ENCODE peak calls at places on chromosomes 5 and 9, in seven cellular contexts. One of them, this sample, is unnamed.

GRCh38 chr9:25472085-25472607 is 206.1 kb downstream of the TUSC1 start:
- DNase-seq in NCI-H446 treated with DMSO at 0.1 percent for 48 hours: no peak
- DNase-seq in coronary artery: no peak
- DNase-seq in fibroblast of the aortic adventitia: no peak
- DNase-seq in activated CD4-positive, alpha-beta T cell treated with anti-CD3 and anti-CD28 coated beads, Interleukin-2, amount 10 ng/mL, durations not matched to agents 7 days and 5 days: no peak
- DNase-seq in PC-9: no peak
- DNase-seq in GM04504: no peak
- DNase-seq in this sample: no peak

GRCh38 chr9:25562101-25562500 is 116.1 kb downstream of the TUSC1 start:
- DNase-seq in NCI-H446 treated with DMSO at 0.1 percent for 48 hours: no peak
- DNase-seq in coronary artery: no peak
- DNase-seq in fibroblast of the aortic adventitia: no peak
- DNase-seq in activated CD4-positive, alpha-beta T cell treated with anti-CD3 and anti-CD28 coated beads, Interleukin-2, amount 10 ng/mL, durations not matched to agents 7 days and 5 days: no peak
- DNase-seq in PC-9: no peak
- DNase-seq in GM04504: no peak
- DNase-seq in this sample: no peak

GRCh38 chr5:19625562-19625961 is 362.4 kb downstream of the CDH18 start:
- DNase-seq in NCI-H446 treated with DMSO at 0.1 percent for 48 hours: no peak
- DNase-seq in coronary artery: no peak
- DNase-seq in fibroblast of the aortic adventitia: no peak
- DNase-seq in activated CD4-positive, alpha-beta T cell treated with anti-CD3 and anti-CD28 coated beads, Interleukin-2, amount 10 ng/mL, durations not matched to agents 7 days and 5 days: no peak
- DNase-seq in PC-9: no peak
- DNase-seq in GM04504: no peak
- DNase-seq in this sample: no peak

GRCh38 chr5:143635888-143636287 is 176.1 kb upstream of the HMHB1 start:
- DNase-seq in NCI-H446 treated with DMSO at 0.1 percent for 48 hours: no peak
- DNase-seq in coronary artery: no peak
- DNase-seq in fibroblast of the aortic adventitia: peak; percentile 49
- DNase-seq in activated CD4-positive, alpha-beta T cell treated with anti-CD3 and anti-CD28 coated beads, Interleukin-2, amount 10 ng/mL, durations not matched to agents 7 days and 5 days: no peak
- DNase-seq in PC-9: no peak
- DNase-seq in GM04504: no peak
- DNase-seq in this sample: no peak

GRCh38 chr9:69089491-69089890 is 53.9 kb downstream of the FXN start:
- DNase-seq in NCI-H446 treated with DMSO at 0.1 percent for 48 hours: no peak
- DNase-seq in coronary artery: no peak
- DNase-seq in fibroblast of the aortic adventitia: no peak
- DNase-seq in activated CD4-positive, alpha-beta T cell treated with anti-CD3 and anti-CD28 coated beads, Interleukin-2, amount 10 ng/mL, durations not matched to agents 7 days and 5 days: no peak
- DNase-seq in PC-9: no peak
- DNase-seq in GM04504: no peak
- DNase-seq in this sample: no peak

GRCh38 chr5:139141841-139142240 is 56.3 kb downstream of the SIL1 start:
- DNase-seq in NCI-H446 treated with DMSO at 0.1 percent for 48 hours: no peak
- DNase-seq in coronary artery: peak; percentile 80
- DNase-seq in fibroblast of the aortic adventitia: peak; percentile 92
- DNase-seq in activated CD4-positive, alpha-beta T cell treated with anti-CD3 and anti-CD28 coated beads, Interleukin-2, amount 10 ng/mL, durations not matched to agents 7 days and 5 days: no peak
- DNase-seq in PC-9: peak; percentile 42
- DNase-seq in GM04504: no peak
- DNase-seq in this sample: no peak

GRCh38 chr5:119359737-119360413 is 4.1 kb downstream of the TNFAIP8 start:
- DNase-seq in NCI-H446 treated with DMSO at 0.1 percent for 48 hours: no peak
- DNase-seq in coronary artery: no peak
- DNase-seq in fibroblast of the aortic adventitia: no peak
- DNase-seq in activated CD4-positive, alpha-beta T cell treated with anti-CD3 and anti-CD28 coated beads, Interleukin-2, amount 10 ng/mL, durations not matched to agents 7 days and 5 days: no peak
- DNase-seq in PC-9: peak; percentile 48
- DNase-seq in GM04504: no peak
- DNase-seq in this sample: no peak

GRCh38 chr5:150624334-150625163 is 15.9 kb upstream of the SYNPO start:
- DNase-seq in NCI-H446 treated with DMSO at 0.1 percent for 48 hours: no peak
- DNase-seq in coronary artery: no peak
- DNase-seq in fibroblast of the aortic adventitia: no peak
- DNase-seq in activated CD4-positive, alpha-beta T cell treated with anti-CD3 and anti-CD28 coated beads, Interleukin-2, amount 10 ng/mL, durations not matched to agents 7 days and 5 days: no peak
- DNase-seq in PC-9: no peak
- DNase-seq in GM04504: no peak
- DNase-seq in this sample: no peak

GRCh38 chr9:90854637-90855036 is 53.0 kb downstream of the SYK start:
- DNase-seq in NCI-H446 treated with DMSO at 0.1 percent for 48 hours: no peak
- DNase-seq in coronary artery: no peak
- DNase-seq in fibroblast of the aortic adventitia: no peak
- DNase-seq in activated CD4-positive, alpha-beta T cell treated with anti-CD3 and anti-CD28 coated beads, Interleukin-2, amount 10 ng/mL, durations not matched to agents 7 days and 5 days: no peak
- DNase-seq in PC-9: peak; percentile 47
- DNase-seq in GM04504: no peak
- DNase-seq in this sample: no peak

GRCh38 chr9:19149230-19149629 is 21.9 kb upstream of the PLIN2 start:
- DNase-seq in NCI-H446 treated with DMSO at 0.1 percent for 48 hours: no peak
- DNase-seq in coronary artery: no peak
- DNase-seq in fibroblast of the aortic adventitia: peak; percentile 47
- DNase-seq in activated CD4-positive, alpha-beta T cell treated with anti-CD3 and anti-CD28 coated beads, Interleukin-2, amount 10 ng/mL, durations not matched to agents 7 days and 5 days: no peak
- DNase-seq in PC-9: no peak
- DNase-seq in GM04504: peak; percentile 35
- DNase-seq in this sample: no peak

GRCh38 chr5:177455036-177455660 is 8.5 kb downstream of the PRR7 start:
- DNase-seq in NCI-H446 treated with DMSO at 0.1 percent for 48 hours: peak; percentile 44
- DNase-seq in coronary artery: no peak
- DNase-seq in fibroblast of the aortic adventitia: peak; percentile 47
- DNase-seq in activated CD4-positive, alpha-beta T cell treated with anti-CD3 and anti-CD28 coated beads, Interleukin-2, amount 10 ng/mL, durations not matched to agents 7 days and 5 days: peak; percentile 91
- DNase-seq in PC-9: peak; percentile 62
- DNase-seq in GM04504: no peak
- DNase-seq in this sample: no peak

This sample was measured in HS-5.